ENCODE peak calls at places on chromosomes 2 and 18, in nine cellular contexts. R is activated CD8-positive, alpha-beta T cell treated with anti-CD3 and anti-CD28 coated beads, Interleukin-2, amount 10 ng/mL, durations not matched to agents 7 days and 5 days; D is AG08396; K is NCI-H2171; J is stimulated activated CD4-positive, alpha-beta T cell treated with anti-CD3 and anti-CD28 coated beads, Interleukin-4, amount 100 ng/mL, for 48 hours; P is brain microvascular endothelial cell; Z is right lobe of liver; Y is RKO; L is LoVo. H is an unnamed sample.

GRCh38 chr2:55751966-55752365 is 58.3 kb upstream of the PNPT1 start:
- DNase-seq in R (no peak), D (no peak), K (no peak), J (no peak), P (no peak), Z (no peak), Y (no peak), L (no peak), H (no peak)

GRCh38 chr2:20617892-20618467 is 32.9 kb downstream of the HS1BP3 start:
- DNase-seq in R (no peak), D (peak), K (no peak), J (no peak), P (peak), Z (peak), Y (peak), L (peak), H (no peak)

GRCh38 chr2:206502729-206503128 is 59.4 kb downstream of the ADAM23 start:
- DNase-seq in R (no peak), D (no peak), K (no peak), J (no peak), P (no peak), Z (no peak), Y (no peak), L (no peak), H (no peak)

GRCh38 chr2:240251848-240252190 is 111.4 kb upstream of the OTOS start:
- DNase-seq in R (no peak), D (no peak), K (no peak), J (no peak), P (no peak), Z (no peak), Y (no peak), L (no peak), H (no peak)

GRCh38 chr2:8148260-8148880 is 533.5 kb upstream of the ID2 start:
- DNase-seq in R (no peak), D (peak), K (no peak), J (no peak), P (peak), Z (no peak), Y (peak), L (no peak), H (no peak)

GRCh38 chr2:96873651-96874096 is 3.8 kb upstream of the SEMA4C start:
- DNase-seq in R (no peak), D (no peak), K (no peak), J (no peak), P (no peak), Z (no peak), Y (no peak), L (no peak), H (no peak)

GRCh38 chr18:46706968-46707367 is 49.9 kb downstream of the ST8SIA5 start:
- DNase-seq in R (no peak), D (no peak), K (no peak), J (no peak), P (no peak), Z (no peak), Y (peak), L (peak), H (no peak)

GRCh38 chr2:212387146-212387545 is 151.5 kb downstream of the ERBB4 start:
- DNase-seq in R (no peak), D (no peak), K (no peak), J (no peak), P (no peak), Z (no peak), Y (no peak), L (no peak), H (no peak)

GRCh38 chr18:79547413-79548076 is 132.1 kb upstream of the CTDP1 start:
- DNase-seq in R (no peak), D (no peak), K (no peak), J (no peak), P (no peak), Z (no peak), Y (no peak), L (no peak), H (no peak)

GRCh38 chr2:96408631-96409542 is 73.3 kb downstream of the NCAPH start:
- DNase-seq in R (no peak), D (no peak), K (no peak), J (no peak), P (peak), Z (no peak), Y (no peak), L (no peak), H (no peak)

GRCh38 chr18:13256444-13257305 is 38.1 kb downstream of the LDLRAD4 start:
- DNase-seq in R (no peak), D (no peak), K (peak), J (no peak), P (no peak), Z (no peak), Y (no peak), L (no peak), H (no peak)

GRCh38 chr2:117128471-117128870 is 686.0 kb upstream of the DDX18 start:
- DNase-seq in R (no peak), D (no peak), K (no peak), J (no peak), P (no peak), Z (no peak), Y (peak), L (peak), H (no peak)

GRCh38 chr2:150491430-150491829 is 4.0 kb upstream of the RND3 start:
- DNase-seq in R (no peak), D (no peak), K (no peak), J (no peak), P (no peak), Z (no peak), Y (no peak), L (no peak), H (no peak)

GRCh38 chr2:175414872-175415487 is 233.5 kb upstream of the ATP5MC3 start:
- DNase-seq in R (peak), D (peak), K (no peak), J (no peak), P (peak), Z (peak), Y (peak), L (peak), H (no peak)

GRCh38 chr18:45521151-45521550 is 94.1 kb upstream of the SLC14A2 start:
- DNase-seq in R (no peak), D (peak), K (no peak), J (no peak), P (peak), Z (no peak), Y (no peak), L (no peak), H (no peak)

GRCh38 chr18:75391275-75392115 is 36.0 kb downstream of the SMIM21 start:
- DNase-seq in R (no peak), D (no peak), K (no peak), J (no peak), P (no peak), Z (no peak), Y (no peak), L (no peak), H (no peak)

GRCh38 chr2:65427536-65427935 is 4.9 kb downstream of the SPRED2 start:
- DNase-seq in R (no peak), D (no peak), K (no peak), J (no peak), P (no peak), Z (no peak), Y (no peak), L (no peak), H (no peak)

GRCh38 chr18:55406374-55407045 is 181.5 kb downstream of the TCF4 start:
- DNase-seq in R (no peak), D (no peak), K (peak), J (no peak), P (no peak), Z (no peak), Y (no peak), L (no peak), H (no peak)

GRCh38 chr18:31399336-31400032 is 22.9 kb downstream of the DSG4 start:
- DNase-seq in R (no peak), D (no peak), K (no peak), J (no peak), P (peak), Z (no peak), Y (peak), L (peak), H (no peak)

GRCh38 chr2:86476918-86477317 is 35.7 kb downstream of the KDM3A start:
- DNase-seq in R (no peak), D (no peak), K (no peak), J (no peak), P (no peak), Z (peak), Y (no peak), L (no peak), H (no peak)

GRCh38 chr2:223306371-223306770 is 254.4 kb downstream of the KCNE4 start:
- DNase-seq in R (no peak), D (peak), K (no peak), J (no peak), P (peak), Z (no peak), Y (no peak), L (no peak), H (no peak)

GRCh38 chr2:191128911-191129304 is 21.9 kb downstream of the STAT4 start:
- DNase-seq in R (no peak), D (no peak), K (no peak), J (no peak), P (no peak), Z (no peak), Y (no peak), L (no peak), H (no peak)

GRCh38 chr2:119431155-119431975 is at the start of gene TMEM37:
- DNase-seq in R (no peak), D (peak), K (peak), J (no peak), P (peak), Z (peak), Y (peak), L (peak), H (no peak)

GRCh38 chr2:57372237-57372962 is 674.2 kb upstream of the VRK2 start:
- DNase-seq in R (no peak), D (no peak), K (no peak), J (no peak), P (no peak), Z (no peak), Y (no peak), L (no peak), H (no peak)

GRCh38 chr18:21330122-21330701 is 88.2 kb downstream of the GREB1L start:
- DNase-seq in R (no peak), D (peak), K (no peak), J (no peak), P (peak), Z (peak), Y (peak), L (peak), H (no peak)

GRCh38 chr2:142220239-142220638 is 89.4 kb upstream of the LRP1B start:
- DNase-seq in R (no peak), D (no peak), K (no peak), J (no peak), P (no peak), Z (no peak), Y (no peak), L (no peak), H (no peak)

H was measured in NK-92 treated with Interleukin-12 subunit alpha and Interleukin-12 subunit beta, amount 100 ng/mL, for 24 hours.